ENCODE peak calls at places on chromosomes 1 and 21, in six cellular contexts. M is astrocyte of the spinal cord, A is psoas muscle, D is fibroblast of villous mesenchyme, B is fibroblast of pulmonary artery, J is tibial artery. I is an unnamed sample.

GRCh38 chr1:51231121-51231520 is 5.0 kb upstream of the RNF11 start:
- DNase-seq in M (no peak), D (no peak), A (no peak), J (no peak), B (no peak), I (peak)

GRCh38 chr1:175731581-175731980 is 11.8 kb downstream of the TNR start:
- DNase-seq in A (no peak), B (no peak), M (no peak), J (no peak), D (no peak), I (no peak)

GRCh38 chr1:227712648-227713047 is 22.5 kb downstream of the JMJD4 start:
- DNase-seq in D (no peak), B (no peak), J (no peak), M (no peak), A (no peak), I (no peak)

GRCh38 chr1:99943238-99943794 is 26.5 kb upstream of the SLC35A3 start:
- DNase-seq in D (peak), B (peak), J (no peak), A (no peak), M (peak), I (peak)

GRCh38 chr1:27564710-27565649 is 39.0 kb downstream of the AHDC1 start:
- DNase-seq in M (no peak), J (peak), A (peak), D (no peak), B (no peak), I (no peak)

GRCh38 chr1:8330271-8331125 is 12.6 kb downstream of the SLC45A1 start:
- DNase-seq in B (no peak), J (no peak), A (no peak), M (no peak), D (no peak), I (no peak)

GRCh38 chr1:220271706-220272046 is 577 bp downstream of the RAB3GAP2 start:
- DNase-seq in D (peak), M (peak), B (peak), J (no peak), A (no peak), I (peak)

GRCh38 chr1:243256590-243256989 is 749 bp downstream of the SDCCAG8 start:
- DNase-seq in D (no peak), M (no peak), J (no peak), A (no peak), B (no peak), I (no peak)

GRCh38 chr1:228236744-228237143 is 28.9 kb downstream of the OBSCN start:
- DNase-seq in M (no peak), J (no peak), A (no peak), B (peak), D (peak), I (peak)

GRCh38 chr1:200873671-200874397 is 1.1 kb downstream of the GPR25 start:
- DNase-seq in A (no peak), B (no peak), J (no peak), D (no peak), M (no peak), I (no peak)

GRCh38 chr1:67983867-67984266 is 66.6 kb downstream of the DIRAS3 start:
- DNase-seq in A (no peak), B (no peak), D (no peak), J (peak), M (peak), I (no peak)

GRCh38 chr1:48793863-48794262 is 17.2 kb upstream of the BEND5 start:
- DNase-seq in M (no peak), B (no peak), A (no peak), J (no peak), D (no peak), I (no peak)

GRCh38 chr1:203048555-203049051 is 22.3 kb downstream of the PPFIA4 start:
- DNase-seq in B (no peak), D (no peak), J (no peak), M (no peak), A (no peak), I (no peak)

GRCh38 chr1:229102741-229103480 is 168.0 kb upstream of the RAB4A start:
- DNase-seq in D (peak), M (no peak), A (no peak), B (peak), J (no peak), I (no peak)

GRCh38 chr1:211734791-211735190 is 59.4 kb upstream of the NEK2 start:
- DNase-seq in D (no peak), J (no peak), A (no peak), B (no peak), M (no peak), I (no peak)

GRCh38 chr1:30368841-30369240 is 354.5 kb downstream of the MATN1 start:
- DNase-seq in B (no peak), M (no peak), D (no peak), J (peak), A (no peak), I (no peak)

GRCh38 chr1:177913762-177914540 is 55.9 kb downstream of the SEC16B start:
- DNase-seq in D (peak), J (no peak), A (no peak), M (peak), B (peak), I (peak)

GRCh38 chr1:114701931-114702330 is 6.6 kb upstream of the AMPD1 start:
- DNase-seq in M (no peak), D (no peak), A (no peak), B (no peak), J (no peak), I (no peak)

GRCh38 chr1:59635057-59635456 is 179.7 kb upstream of the HOOK1 start:
- DNase-seq in B (no peak), J (no peak), D (no peak), M (no peak), A (no peak), I (no peak)

GRCh38 chr1:183817576-183818288 is 12.8 kb downstream of the RGL1 start:
- DNase-seq in D (peak), A (no peak), B (no peak), M (no peak), J (no peak), I (no peak)

GRCh38 chr1:20725189-20726106 is 7.1 kb downstream of the SH2D5 start:
- DNase-seq in D (peak), M (peak), A (no peak), J (peak), B (peak), I (peak)

GRCh38 chr21:32423320-32423719 is 10.8 kb downstream of the EVA1C start:
- DNase-seq in A (no peak), D (peak), J (no peak), M (peak), B (peak), I (peak)

GRCh38 chr1:208369658-208370057 is 125.5 kb upstream of the PLXNA2 start:
- DNase-seq in A (no peak), D (no peak), B (no peak), M (no peak), J (no peak), I (no peak)

GRCh38 chr1:1176931-1177330 is 3.3 kb downstream of the TTLL10 start:
- DNase-seq in B (no peak), A (no peak), D (no peak), J (no peak), M (no peak), I (no peak)

GRCh38 chr1:2130156-2130555 is 64.4 kb downstream of the FAAP20 start:
- DNase-seq in B (no peak), A (no peak), J (no peak), M (no peak), D (no peak), I (no peak)

GRCh38 chr1:36653850-36654249 is 171.1 kb upstream of the CSF3R start:
- DNase-seq in M (no peak), D (no peak), A (peak), J (peak), B (peak), I (peak)

GRCh38 chr1:231274119-231274825 is 33.3 kb downstream of the GNPAT start:
- DNase-seq in A (no peak), J (no peak), D (no peak), B (no peak), M (peak), I (no peak)

GRCh38 chr1:248622491-248623106 is 12.3 kb downstream of the OR2T11 start:
- DNase-seq in J (no peak), A (no peak), B (peak), D (no peak), M (no peak), I (peak)

GRCh38 chr1:114397601-114398000 is 113.4 kb downstream of the TRIM33 start:
- DNase-seq in M (no peak), D (no peak), J (no peak), B (no peak), A (no peak), I (no peak)

GRCh38 chr1:42957880-42958487 is 684 bp downstream of the SLC2A1 start:
- DNase-seq in D (peak), J (peak), A (peak), B (peak), M (no peak), I (no peak)

GRCh38 chr1:70818391-70818790 is 229.2 kb downstream of the PTGER3 start:
- DNase-seq in D (peak), B (peak), J (no peak), A (no peak), M (no peak), I (no peak)

GRCh38 chr1:158942490-158942889 is 11.1 kb downstream of the PYHIN1 start:
- DNase-seq in B (no peak), D (no peak), J (no peak), M (no peak), A (no peak), I (no peak)

GRCh38 chr1:31416101-31416736 is 3.2 kb downstream of the SERINC2 start:
- DNase-seq in B (no peak), J (no peak), M (no peak), D (no peak), A (no peak), I (peak)

GRCh38 chr1:225811622-225812487 is 1.9 kb downstream of the EPHX1 start:
- DNase-seq in D (no peak), M (no peak), B (no peak), A (no peak), J (no peak), I (peak)
- TF ChIP-seq CTCF in D (peak), M (peak), B (peak), A (peak), J (no peak), I (peak)

GRCh38 chr1:167631386-167631941 is 1.4 kb downstream of the RCSD1 start:
- DNase-seq in M (no peak), J (no peak), D (no peak), B (no peak), A (no peak), I (no peak)
- H3K4me3 ChIP-seq in M (no peak), J (peak), D (no peak), B (no peak), A (peak), I (no peak)

DNA sequence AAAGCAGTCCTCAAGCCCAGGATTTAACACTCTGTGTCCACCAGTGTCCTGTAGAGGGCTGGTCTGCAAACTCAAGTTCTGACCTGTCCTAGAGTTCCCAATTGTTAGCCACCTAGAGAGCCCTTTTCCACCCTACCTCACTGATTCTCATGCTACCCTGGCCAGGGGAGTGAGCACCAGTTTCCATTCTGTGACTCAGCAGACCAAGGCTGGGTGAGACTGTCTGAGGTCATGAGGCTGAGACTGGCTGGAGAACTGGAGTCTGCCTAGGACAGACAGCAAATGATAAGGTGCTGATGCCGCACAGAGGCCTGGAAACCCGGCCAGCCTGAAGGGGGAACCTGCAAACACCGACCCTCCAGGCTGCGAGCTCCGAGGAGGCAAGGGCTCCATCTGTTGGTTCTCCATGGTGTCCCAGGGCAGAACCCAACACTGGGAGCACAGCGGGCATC is 13.7 kb downstream of the GLIS1 start:
- DNase-seq in B (no peak), M (peak), D (peak), J (no peak), A (no peak), I (peak)
- TF ChIP-seq CTCF in B (no peak), M (peak), D (peak), J (no peak), A (no peak), I (peak)

DNA sequence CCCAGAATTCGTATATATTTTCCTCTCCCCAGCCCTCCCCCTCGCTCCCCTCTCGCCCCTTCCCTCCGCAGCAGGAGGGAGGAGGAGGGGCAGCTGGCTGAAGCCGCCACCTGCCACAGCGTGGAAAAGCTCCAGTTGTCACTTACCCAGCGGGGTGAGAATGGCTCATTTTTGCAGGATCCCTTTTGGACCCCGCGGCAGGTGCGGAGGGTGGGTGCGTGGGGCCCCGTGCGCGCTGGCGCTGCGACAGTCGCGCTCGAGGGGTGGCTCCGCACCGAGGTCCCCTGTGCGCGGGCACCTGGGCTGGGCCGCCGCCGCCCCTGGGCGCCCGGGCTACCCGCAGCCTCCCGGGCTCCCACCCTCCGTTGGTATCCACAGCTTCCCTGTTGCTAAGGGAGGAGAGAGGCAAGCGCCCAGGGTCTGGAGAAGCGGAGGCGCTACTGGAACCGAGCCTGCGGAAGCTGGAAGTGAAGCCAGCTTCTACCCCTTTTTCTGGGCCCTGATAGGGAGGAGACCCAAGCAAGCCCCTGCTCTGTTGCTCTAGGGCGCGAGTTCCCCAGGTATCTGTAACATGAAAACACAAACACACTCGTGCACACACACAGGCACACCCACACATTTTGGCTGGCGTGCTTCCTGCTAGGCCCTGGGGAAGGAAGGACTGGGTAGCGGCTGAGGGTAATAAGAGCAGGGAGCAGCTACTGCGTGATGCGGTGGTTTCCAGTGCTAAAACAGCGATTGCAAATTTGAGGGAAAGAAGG is at the start of gene ERICH3:
- DNase-seq in A (no peak), D (no peak), M (no peak), J (no peak), B (no peak), I (no peak)
- H3K4me3 ChIP-seq in A (peak), D (peak), M (peak), J (peak), B (peak), I (peak)

DNA sequence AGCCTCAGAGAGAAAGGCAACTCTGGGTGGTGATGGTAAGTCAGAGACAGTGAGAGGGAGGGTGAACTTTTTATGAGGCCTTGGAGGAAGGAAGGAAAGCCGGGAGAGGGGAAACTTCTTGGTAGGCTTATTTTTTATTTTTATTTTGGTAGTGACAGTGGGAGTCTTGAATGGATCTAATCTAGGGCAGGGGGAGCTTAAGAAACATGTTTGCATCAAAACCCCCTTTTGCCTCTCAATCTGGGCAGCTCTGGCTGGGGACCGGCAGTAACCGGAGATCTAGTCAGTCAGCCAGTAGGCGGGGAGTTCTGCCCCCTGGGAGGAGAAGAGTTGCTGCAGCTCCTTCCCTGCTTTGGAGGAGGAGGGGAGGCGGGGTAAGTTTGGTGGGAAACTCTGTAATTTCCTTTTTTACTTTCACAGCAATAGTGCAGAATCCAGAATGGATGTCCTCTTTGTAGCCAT is at the start of gene C1orf54:
- DNase-seq in M (peak), B (peak), J (peak), D (peak), A (peak), I (peak)
- TF ChIP-seq CTCF in M (peak), B (peak), J (peak), D (peak), A (no peak), I (peak)

GRCh38 chr21:29580886-29581285 is 282.2 kb downstream of the BACH1 start:
- DNase-seq in D (no peak), A (no peak), M (no peak), B (no peak), J (no peak), I (no peak)

GRCh38 chr21:29586696-29587095 is 288.0 kb downstream of the BACH1 start:
- DNase-seq in J (no peak), M (no peak), A (no peak), D (peak), B (no peak), I (peak)

GRCh38 chr21:29581393-29581792 is 282.7 kb downstream of the BACH1 start:
- DNase-seq in A (no peak), J (no peak), D (no peak), B (no peak), M (no peak), I (no peak)

DNA sequence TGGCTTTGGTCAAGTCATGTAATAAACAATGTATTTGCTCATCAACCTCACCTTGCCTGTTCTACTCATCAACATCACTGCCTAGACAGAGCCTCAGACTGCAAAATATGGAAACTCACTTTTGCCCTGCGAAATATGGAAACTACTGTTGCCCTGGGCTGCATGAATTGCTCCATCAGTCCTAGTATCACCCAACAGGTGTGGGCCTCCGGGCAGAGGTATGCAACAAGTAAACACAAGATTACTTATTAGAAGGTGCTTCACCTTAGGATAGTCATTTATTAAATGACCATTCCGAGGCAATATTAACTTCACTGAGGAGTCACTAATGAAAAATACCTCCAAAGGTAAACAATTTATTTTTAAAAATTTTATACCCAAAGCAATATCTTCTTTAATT is 286.7 kb downstream of the BACH1 start:
- DNase-seq in M (no peak), B (no peak), D (no peak), J (no peak), A (no peak), I (no peak)
- H3K4me3 ChIP-seq in M (no peak), B (no peak), D (no peak), J (no peak), A (no peak), I (no peak)

GRCh38 chr21:34132905-34133304 is 59.5 kb downstream of the MRPS6 start:
- DNase-seq in D (no peak), B (no peak), A (no peak), J (no peak), M (no peak), I (no peak)

GRCh38 chr21:34132202-34132601 is 58.8 kb downstream of the MRPS6 start:
- DNase-seq in J (peak), A (peak), D (no peak), M (no peak), B (no peak), I (no peak)

GRCh38 chr21:34135330-34135729 is 62.0 kb downstream of the MRPS6 start:
- DNase-seq in J (no peak), D (no peak), A (no peak), B (no peak), M (no peak), I (no peak)

GRCh38 chr21:34133392-34133791 is 60.0 kb downstream of the MRPS6 start:
- DNase-seq in J (no peak), M (no peak), A (no peak), D (no peak), B (no peak), I (no peak)

GRCh38 chr21:34133802-34134201 is 60.4 kb downstream of the MRPS6 start:
- DNase-seq in A (no peak), M (no peak), B (no peak), D (no peak), J (no peak), I (no peak)
- TF ChIP-seq CTCF in A (peak), M (peak), B (peak), D (peak), J (peak), I (peak)

GRCh38 chr1:58391514-58391913 is 155.0 kb downstream of the OMA1 start:
- DNase-seq in A (no peak), M (no peak), B (no peak), J (no peak), D (no peak), I (no peak)
- H3K4me3 ChIP-seq in A (no peak), M (no peak), B (no peak), J (no peak), D (no peak), I (no peak)

GRCh38 chr1:157774412-157774811 is 2.5 kb downstream of the FCRL2 start:
- DNase-seq in J (no peak), B (no peak), A (no peak), D (no peak), M (no peak), I (no peak)

GRCh38 chr1:157773723-157774350 is 3.1 kb downstream of the FCRL2 start:
- DNase-seq in A (no peak), D (no peak), B (no peak), J (no peak), M (no peak), I (no peak)

GRCh38 chr1:157766792-157767191 is 10.1 kb downstream of the FCRL2 start:
- DNase-seq in M (no peak), B (no peak), J (no peak), A (no peak), D (no peak), I (no peak)

GRCh38 chr1:157771666-157772425 is 5.1 kb downstream of the FCRL2 start:
- DNase-seq in A (no peak), D (no peak), M (no peak), B (no peak), J (no peak), I (no peak)

DNA sequence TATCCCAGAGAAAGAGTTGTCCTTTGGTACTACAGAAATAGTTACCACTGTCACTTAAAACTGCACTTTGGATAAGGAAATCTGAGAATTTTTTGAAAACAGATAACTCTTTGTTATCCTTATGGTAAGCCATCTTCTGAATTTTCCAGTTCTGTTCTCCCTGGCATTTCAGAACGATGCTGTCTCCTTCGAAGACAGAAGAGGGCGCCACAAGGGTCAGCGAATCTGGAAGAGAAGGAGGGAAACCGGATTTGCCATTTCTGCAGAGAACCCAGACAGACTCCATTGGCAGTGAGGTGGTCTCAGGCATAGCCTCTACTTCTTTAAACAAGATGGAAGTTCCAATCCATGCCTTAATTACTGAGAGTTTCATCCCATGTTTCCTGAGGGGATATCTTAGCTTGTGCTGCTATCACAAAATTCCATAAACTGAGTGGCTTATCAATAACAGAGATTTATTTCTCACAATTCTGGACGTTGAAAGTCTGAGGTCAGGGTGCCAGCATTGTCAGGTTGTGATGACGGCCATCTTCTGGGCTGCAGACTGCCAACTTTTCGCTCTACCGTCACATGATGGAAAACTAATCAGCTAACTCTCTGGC is 6.4 kb downstream of the FCRL2 start:
- DNase-seq in B (no peak), J (no peak), A (no peak), M (no peak), D (no peak), I (no peak)
- TF ChIP-seq CTCF in B (no peak), J (no peak), A (no peak), M (peak), D (peak), I (peak)